ENCODE peak calls at places on chromosomes 4 and X, in nine cellular contexts. U, D, Q, V, R, W, M, X and E are unnamed samples.

GRCh38 chr4:40613456-40613855 is 16.2 kb downstream of the RBM47 start:
- DNase-seq in R (no peak), W (no peak), X (no peak), M (no peak), V (no peak), D (no peak), U (peak), Q (no peak), E (no peak)

GRCh38 chr4:110533940-110534339 is 58.0 kb downstream of the ENPEP start:
- DNase-seq in X (peak), Q (no peak), M (peak), V (no peak), D (no peak), U (peak), W (no peak), R (peak), E (no peak)

GRCh38 chr4:91092398-91092955 is 965.3 kb downstream of the CCSER1 start:
- DNase-seq in U (no peak), R (no peak), X (no peak), D (no peak), Q (peak), M (peak), V (no peak), W (no peak), E (no peak)

GRCh38 chr4:148311493-148311892 is 130.7 kb downstream of the NR3C2 start:
- DNase-seq in Q (no peak), R (no peak), X (no peak), V (no peak), D (no peak), M (no peak), U (no peak), W (no peak), E (no peak)

GRCh38 chr4:184417802-184418511 is 56.4 kb downstream of the IRF2 start:
- DNase-seq in R (peak), Q (no peak), X (peak), W (peak), V (no peak), M (peak), D (no peak), U (peak), E (peak)

GRCh38 chrX:25941559-25942250 is 196.4 kb upstream of the MAGEB18 start:
- DNase-seq in U (no peak), W (no peak), D (no peak), Q (no peak), V (no peak), M (peak), R (no peak), X (no peak), E (no peak)

GRCh38 chrX:130171446-130172126 is at the start of gene RAB33A:
- DNase-seq in U (no peak), M (no peak), Q (peak), D (peak), R (no peak), W (peak), X (peak), V (peak), E (peak)

GRCh38 chr4:87734936-87735335 is 64.4 kb upstream of the IBSP start:
- DNase-seq in R (no peak), X (no peak), V (no peak), D (no peak), M (peak), U (no peak), Q (no peak), W (no peak), E (no peak)

GRCh38 chrX:22296871-22297270 is 24.2 kb downstream of the CBLL2 start:
- DNase-seq in M (no peak), R (no peak), D (no peak), V (no peak), Q (no peak), W (no peak), U (no peak), X (no peak), E (no peak)

GRCh38 chr4:126647756-126648396 is 984.9 kb upstream of the INTU start:
- DNase-seq in Q (no peak), X (no peak), W (no peak), D (no peak), R (no peak), M (no peak), U (no peak), V (no peak), E (no peak)

GRCh38 chr4:107153228-107153627 is 117.1 kb upstream of the DKK2 start:
- DNase-seq in D (no peak), M (peak), W (no peak), Q (peak), X (peak), U (peak), V (peak), R (no peak), E (no peak)

GRCh38 chr4:28463184-28463690 is 1602.6 kb downstream of the STIM2 start:
- DNase-seq in D (no peak), W (no peak), Q (no peak), V (no peak), U (no peak), M (no peak), X (no peak), R (no peak), E (no peak)

GRCh38 chr4:28464823-28465222 is 1604.2 kb downstream of the STIM2 start:
- DNase-seq in M (no peak), U (no peak), X (no peak), Q (no peak), V (no peak), W (no peak), R (no peak), D (no peak), E (no peak)

DNA sequence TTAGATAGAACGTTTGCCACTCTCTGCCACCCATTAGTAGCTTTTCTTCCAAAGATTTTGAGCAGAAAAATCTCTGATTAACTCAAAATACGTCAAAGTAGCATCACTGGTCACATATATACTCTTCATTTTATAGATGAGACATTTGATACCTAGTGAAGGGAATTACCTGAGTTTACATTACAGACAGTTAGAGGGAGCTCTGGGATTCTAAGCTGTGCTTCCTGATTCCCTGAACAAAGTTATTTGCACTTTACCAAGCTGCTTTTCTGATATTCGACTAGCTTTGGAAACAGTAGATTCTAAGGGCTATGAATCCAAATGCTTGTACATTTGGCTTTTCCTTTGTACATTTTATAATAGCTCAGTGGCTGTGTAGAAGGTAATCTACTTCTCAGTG is 1602.1 kb downstream of the STIM2 start:
- DNase-seq in D (no peak), R (no peak), M (no peak), W (no peak), X (no peak), Q (no peak), V (no peak), U (no peak), E (no peak)
- TF ChIP-seq CTCF in D (no peak), R (no peak), M (no peak), W (no peak), X (no peak), Q (no peak), V (no peak), U (peak), E (no peak)

GRCh38 chrX:63761639-63762038 is 23.4 kb downstream of the ARHGEF9 start:
- DNase-seq in R (no peak), Q (no peak), W (no peak), V (no peak), X (peak), U (no peak), M (no peak), D (no peak), E (no peak)
- TF ChIP-seq CTCF in R (peak), Q (no peak), W (no peak), V (no peak), X (peak), U (no peak), M (no peak), D (peak), E (peak)

GRCh38 chr4:66182651-66183050 is 512.4 kb upstream of the EPHA5 start:
- DNase-seq in M (no peak), X (no peak), W (no peak), V (no peak), D (no peak), R (no peak), U (no peak), Q (no peak), E (no peak)

DNA sequence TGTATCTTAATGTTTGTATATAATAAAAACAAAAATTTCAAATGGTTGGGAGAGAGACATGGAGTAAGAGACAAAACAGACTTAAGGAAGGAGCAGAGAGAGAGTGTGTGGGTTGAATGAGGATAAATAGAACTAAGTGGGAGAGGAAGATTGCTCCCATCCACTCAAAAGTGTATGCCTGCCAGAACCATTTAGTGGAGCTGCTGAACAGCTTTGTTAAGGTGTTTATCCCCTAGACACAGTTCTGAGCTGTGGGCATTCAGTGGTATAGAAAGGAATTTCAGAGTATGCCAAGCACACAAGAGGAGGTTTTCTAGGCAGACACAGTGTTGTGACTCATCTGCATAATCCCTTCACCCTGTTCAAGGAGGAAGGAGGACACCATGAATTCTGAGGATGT is 508.6 kb upstream of the EPHA5 start:
- DNase-seq in X (no peak), V (no peak), R (peak), D (no peak), W (no peak), Q (no peak), M (peak), U (no peak), E (no peak)
- TF ChIP-seq CTCF in X (no peak), V (no peak), R (no peak), D (no peak), W (no peak), Q (no peak), M (no peak), U (no peak), E (no peak)

GRCh38 chrX:18900401-18900976 is 83.4 kb downstream of the PHKA2 start:
- DNase-seq in Q (no peak), R (no peak), X (no peak), D (no peak), U (no peak), W (no peak), M (no peak), V (no peak), E (no peak)

DNA sequence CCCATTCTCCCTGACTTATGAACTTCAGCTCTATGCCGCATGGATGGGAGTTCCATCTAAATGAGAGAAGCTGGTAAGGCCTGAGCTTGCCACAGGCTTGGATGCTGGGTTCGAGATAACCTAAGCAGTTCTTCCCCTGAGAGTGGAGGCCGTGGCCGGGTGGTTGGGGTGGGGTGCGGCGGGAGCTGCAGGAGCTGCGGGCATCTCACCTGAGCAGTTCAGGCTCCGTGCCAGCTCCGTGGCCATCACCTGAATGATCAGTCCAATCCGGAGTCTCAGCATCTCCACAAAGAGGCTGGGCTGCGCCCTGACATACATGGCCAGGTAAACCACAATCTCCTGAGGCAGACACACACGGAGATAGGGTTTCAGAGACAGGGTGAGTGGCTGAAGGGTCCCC is 77.6 kb downstream of the PHKA2 start:
- DNase-seq in R (no peak), V (no peak), U (no peak), D (no peak), X (no peak), Q (no peak), M (no peak), W (no peak), E (no peak)
- TF ChIP-seq CTCF in R (no peak), V (no peak), U (no peak), D (no peak), X (no peak), Q (no peak), M (no peak), W (no peak), E (no peak)

GRCh38 chr4:151674804-151675290 is 86.0 kb downstream of the GATB start:
- DNase-seq in D (no peak), U (no peak), Q (peak), V (peak), R (no peak), W (no peak), X (no peak), M (peak), E (no peak)
- TF ChIP-seq CTCF in D (no peak), U (no peak), Q (no peak), V (no peak), R (no peak), W (no peak), X (no peak), M (peak), E (no peak)

GRCh38 chr4:128636906-128637305 is 172.6 kb upstream of the JADE1 start:
- DNase-seq in Q (no peak), U (no peak), R (no peak), M (no peak), W (no peak), D (no peak), X (no peak), V (no peak), E (no peak)

GRCh38 chr4:128639586-128640270 is 169.8 kb upstream of the JADE1 start:
- DNase-seq in U (no peak), D (no peak), V (no peak), R (no peak), X (no peak), Q (no peak), W (no peak), M (no peak), E (no peak)

GRCh38 chr4:128633067-128633466 is 176.4 kb upstream of the JADE1 start:
- DNase-seq in Q (no peak), R (no peak), V (no peak), U (no peak), M (no peak), W (no peak), X (no peak), D (no peak), E (no peak)

GRCh38 chr4:128635141-128635911 is 174.2 kb upstream of the JADE1 start:
- DNase-seq in M (peak), V (peak), R (no peak), U (no peak), Q (no peak), D (no peak), X (no peak), W (no peak), E (no peak)

DNA sequence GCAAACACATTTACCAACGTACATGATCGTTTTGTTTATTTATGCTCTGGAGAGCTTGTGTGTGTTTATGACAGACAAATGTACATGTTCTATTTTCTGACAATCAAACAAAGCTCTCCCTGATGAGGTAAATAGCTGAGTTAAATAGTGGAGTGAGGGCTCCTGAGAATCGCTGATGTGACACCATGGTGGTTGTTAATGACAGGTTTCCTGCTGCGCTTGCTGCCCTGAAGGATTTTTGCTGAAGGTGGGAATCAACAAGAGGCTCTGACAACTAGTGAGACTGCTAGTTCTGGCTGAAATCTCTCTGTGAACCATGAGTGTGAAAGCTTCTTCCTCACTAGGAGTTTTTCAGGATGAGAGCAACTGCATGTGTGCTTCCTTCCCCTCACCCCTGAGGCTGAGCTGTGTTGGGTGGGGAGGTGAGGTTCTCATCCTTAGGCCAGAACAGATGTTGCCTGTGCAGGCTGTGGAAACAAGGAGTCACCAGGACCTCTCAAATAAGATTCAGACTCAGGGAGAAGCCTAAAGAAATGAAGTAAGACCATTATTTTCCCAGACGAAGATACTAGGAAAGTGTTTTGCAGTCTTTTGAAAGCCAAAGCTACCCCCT is 173.5 kb upstream of the JADE1 start:
- DNase-seq in R (no peak), Q (no peak), W (no peak), X (no peak), V (no peak), D (no peak), M (no peak), U (no peak), E (no peak)
- TF ChIP-seq CTCF in R (no peak), Q (no peak), W (no peak), X (no peak), V (no peak), D (no peak), M (no peak), U (no peak), E (no peak)

DNA sequence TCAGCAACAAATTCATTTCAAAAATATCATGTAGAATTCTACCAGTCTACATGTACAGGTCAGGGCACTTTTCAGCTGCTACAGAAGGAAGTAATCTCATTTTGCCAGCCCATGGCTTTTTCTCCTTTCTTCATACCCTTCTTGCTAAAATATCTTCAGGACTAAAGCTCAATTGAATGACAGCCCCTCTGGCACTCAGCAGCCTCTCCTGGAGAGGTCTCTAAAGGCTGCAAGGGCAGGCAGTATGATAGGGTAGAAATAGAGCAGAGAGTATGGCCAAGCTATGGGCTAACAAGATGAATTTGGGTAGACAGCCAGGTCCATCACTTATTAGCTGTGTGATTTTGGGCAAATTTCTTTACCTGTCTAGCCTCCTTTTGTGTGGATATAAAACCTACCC is 224.6 kb upstream of the RPL34 start:
- DNase-seq in Q (no peak), V (no peak), D (no peak), W (no peak), U (no peak), R (no peak), M (no peak), X (no peak), E (no peak)
- TF ChIP-seq CTCF in Q (no peak), V (no peak), D (no peak), W (no peak), U (no peak), R (no peak), M (no peak), X (no peak), E (no peak)

DNA sequence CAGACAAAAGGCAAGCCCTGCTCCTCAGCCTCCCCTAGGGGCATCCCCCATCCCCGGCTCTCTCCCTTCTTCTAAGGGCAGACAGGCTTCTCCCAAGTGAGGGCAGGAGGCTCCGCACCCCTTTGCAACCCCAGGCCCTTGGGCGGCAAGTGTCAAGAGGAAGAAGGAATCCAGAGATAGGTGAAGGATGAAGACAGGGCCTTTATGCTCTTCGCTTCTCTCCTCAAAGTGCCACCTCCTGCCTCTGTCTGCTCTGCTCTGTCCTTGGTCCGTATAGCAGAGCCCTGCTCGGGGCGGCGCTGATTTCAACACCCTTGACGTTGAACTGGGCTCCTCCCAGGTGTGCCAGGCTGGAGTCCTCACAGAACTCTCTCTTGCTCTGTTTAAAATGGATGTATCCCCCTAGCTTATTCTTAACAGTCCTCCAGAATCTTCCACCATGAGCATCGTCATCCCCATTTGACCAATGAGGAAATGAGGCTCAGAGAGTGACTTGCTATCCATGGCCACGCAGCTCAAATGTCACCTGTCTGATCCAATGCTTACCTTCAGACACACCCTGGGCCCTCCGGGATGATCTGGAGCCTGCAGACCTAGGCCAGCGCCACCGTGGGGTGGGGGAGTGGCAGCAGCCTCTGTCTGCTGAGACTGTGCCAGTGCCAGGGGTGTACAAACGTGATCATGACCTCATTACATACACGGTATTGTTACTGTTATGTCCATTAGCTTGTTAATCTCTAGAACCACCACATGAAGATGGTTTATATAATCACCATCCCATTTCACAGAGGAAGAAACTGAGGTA is 99.8 kb downstream of the PHKA2 start:
- DNase-seq in D (no peak), U (no peak), V (no peak), R (no peak), W (no peak), X (peak), Q (no peak), M (no peak), E (no peak)
- TF ChIP-seq CTCF in D (no peak), U (no peak), V (no peak), R (no peak), W (no peak), X (no peak), Q (no peak), M (no peak), E (no peak)